ENCODE peak calls at places on chromosomes 7 and 10, in eight cellular contexts. V, D, P, Q, G, X, H and S are unnamed samples.

GRCh38 chr10:31939797-31940708 is 11.4 kb upstream of the ARHGAP12 start:
- DNase-seq in V (no peak), D (no peak), P (no peak), Q (no peak), G (no peak), X (no peak), H (no peak), S (no peak)

GRCh38 chr7:101870361-101871062 is 53.1 kb downstream of the CUX1 start:
- DNase-seq in V (no peak), D (no peak), P (no peak), Q (no peak), G (no peak), X (no peak), H (peak; percentile 31), S (no peak)

GRCh38 chr7:54991341-54991740 is 27.5 kb upstream of the EGFR start:
- DNase-seq in V (no peak), D (no peak), P (no peak), Q (peak; percentile 25), G (no peak), X (no peak), H (no peak), S (no peak)

GRCh38 chr10:113093188-113094113 is 143.4 kb downstream of the TCF7L2 start:
- DNase-seq in V (no peak), D (peak; percentile 44), P (no peak), Q (no peak), G (peak; percentile 91), X (no peak), H (no peak), S (no peak)

GRCh38 chr10:43843331-43844101 is 194.8 kb upstream of the ZNF32 start:
- DNase-seq in V (no peak), D (peak; percentile 83), P (no peak), Q (no peak), G (no peak), X (no peak), H (no peak), S (peak; percentile 85)

GRCh38 chr7:25028370-25028971 is 48.5 kb upstream of the OSBPL3 start:
- DNase-seq in V (no peak), D (no peak), P (no peak), Q (no peak), G (peak; percentile 20), X (no peak), H (no peak), S (no peak)

GRCh38 chr7:29332027-29332806 is 137.6 kb downstream of the CHN2 start:
- DNase-seq in V (no peak), D (no peak), P (no peak), Q (no peak), G (no peak), X (no peak), H (no peak), S (no peak)

GRCh38 chr7:130356760-130357611 is 12.4 kb downstream of the CPA5 start:
- DNase-seq in V (peak; percentile 34), D (peak; percentile 81), P (no peak), Q (no peak), G (no peak), X (no peak), H (no peak), S (peak; percentile 91)

GRCh38 chr10:131187886-131188285 is 123.6 kb downstream of the TCERG1L start:
- DNase-seq in V (no peak), D (peak; percentile 32), P (no peak), Q (no peak), G (no peak), X (no peak), H (no peak), S (no peak)

GRCh38 chr10:4984971-4985594 is 18.6 kb downstream of the AKR1C2 start:
- DNase-seq in V (no peak), D (no peak), P (no peak), Q (no peak), G (no peak), X (no peak), H (no peak), S (no peak)

GRCh38 chr7:131166066-131166465 is 161.6 kb upstream of the MKLN1 start:
- DNase-seq in V (no peak), D (no peak), P (no peak), Q (no peak), G (no peak), X (no peak), H (no peak), S (no peak)

GRCh38 chr10:69733791-69734261 is 67.9 kb upstream of the COL13A1 start:
- DNase-seq in V (no peak), D (no peak), P (no peak), Q (no peak), G (no peak), X (no peak), H (no peak), S (peak; percentile 40)

DNA sequence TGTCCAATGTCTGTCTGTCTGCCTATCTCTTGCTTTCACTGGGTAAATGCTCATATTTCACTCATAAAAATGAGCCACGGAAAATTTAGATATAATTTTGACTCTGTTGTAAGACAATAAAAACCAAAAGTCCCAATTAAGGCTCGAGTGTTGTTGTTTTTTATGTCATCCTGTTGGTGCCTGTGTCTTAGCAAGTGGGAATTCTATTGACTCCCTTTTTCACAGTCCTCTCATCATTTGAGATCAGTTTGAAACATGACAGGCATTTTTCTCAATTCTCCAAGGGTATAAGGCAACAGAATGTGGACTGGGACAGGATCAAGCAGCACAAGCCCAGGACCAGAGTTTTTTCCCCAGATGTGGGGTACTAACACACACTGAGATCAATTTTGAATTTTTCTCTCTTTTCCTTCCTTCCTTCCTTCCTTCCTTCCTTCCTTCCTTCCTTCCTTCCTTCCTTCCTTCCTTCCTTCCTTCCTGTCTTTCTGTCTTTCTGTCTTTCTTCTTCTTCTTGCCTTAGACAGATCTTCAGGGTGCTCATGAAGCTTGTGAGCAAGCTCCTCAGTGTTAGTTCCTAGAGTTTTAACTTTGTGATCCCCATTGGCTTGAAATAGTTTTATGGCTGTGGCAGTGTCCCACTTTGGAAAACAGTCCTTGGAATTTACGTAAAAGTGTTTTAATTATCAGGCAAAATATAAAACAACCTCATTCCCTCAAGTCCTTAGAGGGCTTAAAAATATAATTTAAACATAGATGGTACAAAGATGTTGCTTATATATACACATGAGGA is 3.2 kb upstream of the NEUROD6 start:
- DNase-seq in V (no peak), D (no peak), P (no peak), Q (no peak), G (no peak), X (no peak), H (no peak), S (no peak)
- TF ChIP-seq POLR2AphosphoS5 in V (no peak), D (no peak), P (no peak), Q (no peak), G (no peak), X (no peak), H (no peak), S (no peak)

GRCh38 chr7:91169819-91170218 is 94.4 kb upstream of the FZD1 start:
- DNase-seq in V (no peak), D (no peak), P (no peak), Q (no peak), G (no peak), X (no peak), H (no peak), S (no peak)

GRCh38 chr7:91165846-91166230 is 98.4 kb upstream of the FZD1 start:
- DNase-seq in V (no peak), D (no peak), P (no peak), Q (no peak), G (no peak), X (no peak), H (no peak), S (no peak)

GRCh38 chr7:91164948-91165845 is 99.0 kb upstream of the FZD1 start:
- DNase-seq in V (peak; percentile 45), D (no peak), P (no peak), Q (no peak), G (no peak), X (no peak), H (no peak), S (no peak)

GRCh38 chr7:91164531-91164930 is 99.7 kb upstream of the FZD1 start:
- DNase-seq in V (no peak), D (no peak), P (no peak), Q (no peak), G (no peak), X (no peak), H (no peak), S (no peak)

GRCh38 chr7:91168766-91169518 is 95.3 kb upstream of the FZD1 start:
- DNase-seq in V (no peak), D (no peak), P (no peak), Q (no peak), G (no peak), X (no peak), H (no peak), S (no peak)
- TF ChIP-seq POLR2AphosphoS5 in V (no peak), D (no peak), P (no peak), Q (no peak), G (no peak), X (no peak), H (no peak), S (no peak)

GRCh38 chr10:88932539-88933256 is 19.9 kb downstream of the ACTA2 start:
- DNase-seq in V (peak; percentile 61), D (no peak), P (peak; percentile 52), Q (no peak), G (peak; percentile 69), X (no peak), H (peak; percentile 32), S (peak; percentile 83)
- TF ChIP-seq POLR2AphosphoS5 in V (no peak), D (no peak), P (no peak), Q (no peak), G (no peak), X (no peak), H (peak; percentile 12), S (peak; percentile 14)

GRCh38 chr7:47514818-47515217 is 67.1 kb downstream of the TNS3 start:
- DNase-seq in V (no peak), D (no peak), P (no peak), Q (no peak), G (no peak), X (no peak), H (no peak), S (no peak)

GRCh38 chr7:47515305-47515834 is 66.5 kb downstream of the TNS3 start:
- DNase-seq in V (no peak), D (no peak), P (no peak), Q (no peak), G (no peak), X (no peak), H (no peak), S (no peak)

GRCh38 chr7:47514367-47514766 is 67.5 kb downstream of the TNS3 start:
- DNase-seq in V (no peak), D (no peak), P (no peak), Q (no peak), G (no peak), X (no peak), H (no peak), S (no peak)

GRCh38 chr7:47512481-47513176 is 69.3 kb downstream of the TNS3 start:
- DNase-seq in V (no peak), D (no peak), P (no peak), Q (no peak), G (no peak), X (no peak), H (no peak), S (no peak)

GRCh38 chr7:47513741-47514241 is 68.1 kb downstream of the TNS3 start:
- DNase-seq in V (no peak), D (no peak), P (no peak), Q (no peak), G (no peak), X (no peak), H (no peak), S (peak; percentile 80)
- TF ChIP-seq POLR2AphosphoS5 in V (no peak), D (no peak), P (no peak), Q (no peak), G (peak; percentile 5), X (no peak), H (no peak), S (peak; percentile 72)

GRCh38 chr10:127300868-127301321 is 104.5 kb upstream of the INSYN2A start:
- DNase-seq in V (no peak), D (no peak), P (no peak), Q (peak; percentile 62), G (no peak), X (no peak), H (peak; percentile 40), S (no peak)
- TF ChIP-seq POLR2AphosphoS5 in V (no peak), D (no peak), P (no peak), Q (no peak), G (no peak), X (no peak), H (no peak), S (no peak)